ENCODE peak calls at places on chromosome 7, in seven cellular contexts. W is spleen; F is kidney; O is CD4-positive, alpha-beta T cell; Q is heart left ventricle; H is stomach; R is A549. Y is an unnamed sample. For H3K9me3, the result is how much of the 10 kb centered on the place peaks cover.

GRCh38 chr7:151608031-151608551 is 88.4 kb upstream of the RHEB start:
- DNase-seq in R (peak), Q (no peak), H (no peak), O (no peak), F (no peak), W (no peak), Y (no peak)

GRCh38 chr7:91694221-91694856 is 186.2 kb downstream of the MTERF1 start:
- DNase-seq in R (no peak), H (no peak), W (no peak), Q (no peak), O (no peak), F (no peak), Y (no peak)

GRCh38 chr7:22016547-22016946 is 70.8 kb upstream of the CDCA7L start:
- DNase-seq in W (no peak), Q (no peak), R (no peak), F (no peak), H (no peak), O (no peak), Y (no peak)

GRCh38 chr7:75876126-75876881 is 2.5 kb upstream of the RHBDD2 start:
- DNase-seq in R (no peak), O (no peak), F (peak), Q (no peak), W (no peak), H (no peak), Y (no peak)

GRCh38 chr7:66303454-66304160 is 98.5 kb downstream of the TPST1 start:
- DNase-seq in O (no peak), F (peak), W (no peak), H (no peak), R (no peak), Q (no peak), Y (no peak)

GRCh38 chr7:87797798-87798403 is 78.3 kb downstream of the SLC25A40 start:
- DNase-seq in O (no peak), F (no peak), Q (no peak), R (peak), W (no peak), H (no peak), Y (peak)

GRCh38 chr7:79854621-79855020 is 280.0 kb upstream of the GNAI1 start:
- DNase-seq in H (no peak), W (no peak), R (no peak), O (no peak), Q (no peak), F (no peak), Y (no peak)

GRCh38 chr7:81111358-81111757 is 192.5 kb upstream of the SEMA3C start:
- DNase-seq in H (no peak), Q (no peak), O (no peak), F (no peak), W (no peak), R (peak), Y (no peak)

GRCh38 chr7:138750473-138750872 is 47.3 kb upstream of the TMEM213 start:
- DNase-seq in Q (no peak), F (peak), R (no peak), H (no peak), O (no peak), W (no peak), Y (no peak)

GRCh38 chr7:32515890-32516550 is 20.7 kb downstream of the AVL9 start:
- DNase-seq in R (no peak), Q (no peak), W (no peak), O (no peak), H (no peak), F (no peak), Y (no peak)

GRCh38 chr7:119943932-119944600 is 328.9 kb upstream of the KCND2 start:
- DNase-seq in R (no peak), O (no peak), Q (no peak), F (no peak), W (no peak), H (no peak), Y (no peak)

GRCh38 chr7:13231216-13231615 is 543.8 kb downstream of the ARL4A start:
- DNase-seq in H (no peak), O (no peak), W (no peak), R (no peak), Q (no peak), F (no peak), Y (no peak)

GRCh38 chr7:14045651-14046050 is 56.2 kb upstream of the ETV1 start:
- DNase-seq in H (no peak), Q (no peak), O (no peak), R (no peak), F (no peak), W (no peak), Y (no peak)

GRCh38 chr7:101243786-101244384 is 996 bp downstream of the FIS1 start:
- DNase-seq in H (no peak), O (no peak), Q (no peak), F (no peak), W (no peak), R (no peak), Y (no peak)

GRCh38 chr7:24702674-24703235 is 54.5 kb downstream of the GSDME start:
- DNase-seq in H (no peak), F (no peak), O (no peak), W (peak), Q (no peak), R (no peak), Y (no peak)

GRCh38 chr7:128738570-128739047 is 550 bp upstream of the CALU start:
- DNase-seq in R (no peak), F (no peak), W (no peak), O (no peak), Q (no peak), H (no peak), Y (no peak)

GRCh38 chr7:100568936-100569844 is 4.5 kb downstream of the SAP25 start:
- DNase-seq in H (peak), Q (no peak), R (peak), W (peak), O (peak), F (no peak), Y (peak)

GRCh38 chr7:147485660-147486210 is 1104.8 kb upstream of the C7orf33 start:
- DNase-seq in Q (no peak), F (no peak), H (no peak), W (no peak), O (no peak), R (no peak), Y (no peak)

GRCh38 chr7:116227678-116228239 is 17.4 kb downstream of the TES start:
- DNase-seq in H (no peak), R (no peak), F (no peak), O (no peak), W (no peak), Q (no peak), Y (no peak)

GRCh38 chr7:142451346-142451745 is 193.5 kb upstream of the PRSS58 start:
- DNase-seq in O (no peak), W (no peak), H (no peak), R (no peak), Q (no peak), F (no peak), Y (no peak)

GRCh38 chr7:97819161-97819560 is 53.0 kb downstream of the ASNS start:
- DNase-seq in O (no peak), F (no peak), H (no peak), W (no peak), Q (no peak), R (peak), Y (no peak)

GRCh38 chr7:101174322-101174854 is 5.7 kb downstream of the NAT16 start:
- DNase-seq in O (no peak), R (no peak), F (no peak), H (no peak), Q (no peak), W (no peak), Y (no peak)

GRCh38 chr7:101378808-101379207 is 16.1 kb downstream of the COL26A1 start:
- DNase-seq in R (no peak), Q (peak), O (no peak), W (no peak), F (no peak), H (no peak), Y (peak)

GRCh38 chr7:94529516-94529915 is 19.9 kb downstream of the CASD1 start:
- DNase-seq in F (no peak), W (no peak), H (no peak), R (no peak), O (no peak), Q (no peak), Y (no peak)

GRCh38 chr7:126079581-126079980 is 1150.0 kb upstream of the POT1 start:
- DNase-seq in R (no peak), W (no peak), O (no peak), Q (no peak), H (no peak), F (no peak), Y (no peak)

GRCh38 chr7:82740246-82740848 is 296.8 kb upstream of the CACNA2D1 start:
- DNase-seq in R (peak), F (no peak), H (peak), Q (no peak), W (no peak), O (no peak), Y (no peak)

GRCh38 chr7:98202367-98203195 is 8.7 kb upstream of the BHLHA15 start:
- DNase-seq in Q (no peak), O (peak), F (no peak), R (no peak), W (peak), H (no peak), Y (no peak)

GRCh38 chr7:94049615-94050014 is 45.5 kb upstream of the BET1 start:
- DNase-seq in Q (no peak), H (no peak), F (no peak), R (no peak), O (no peak), W (no peak), Y (no peak)

GRCh38 chr7:46490406-46490805 is 569.3 kb upstream of the IGFBP3 start:
- DNase-seq in Q (no peak), W (no peak), H (no peak), F (no peak), R (no peak), O (no peak), Y (no peak)

GRCh38 chr7:130804156-130804708 is 70.2 kb upstream of the KLF14 start:
- DNase-seq in O (no peak), W (no peak), H (no peak), Q (no peak), R (no peak), F (no peak), Y (no peak)

GRCh38 chr7:21443149-21443841 is 15.4 kb downstream of the SP4 start:
- DNase-seq in R (no peak), F (no peak), Q (no peak), W (no peak), O (no peak), H (no peak), Y (no peak)

DNA sequence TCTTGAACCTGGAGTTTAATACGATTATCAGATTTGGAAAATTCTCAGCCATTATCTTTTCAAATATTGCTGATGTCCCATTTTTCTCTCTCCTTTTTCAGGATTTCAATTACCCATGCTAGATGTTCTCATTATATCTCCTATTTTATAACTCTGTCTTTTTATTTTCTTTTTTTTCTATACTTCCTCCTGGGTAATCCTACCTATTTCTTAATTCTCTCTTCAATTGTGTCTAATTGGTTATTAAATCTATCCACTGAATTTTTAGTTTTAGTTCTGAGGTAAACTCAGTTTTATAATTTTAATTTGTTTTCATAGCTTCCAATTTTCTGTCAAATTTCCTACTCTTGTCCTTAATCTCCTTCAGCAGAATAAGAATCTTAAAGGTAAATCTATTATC is 15.6 kb downstream of the STEAP1 start:
- DNase-seq in W (no peak), F (no peak), O (no peak), H (no peak), Q (no peak), R (no peak), Y (no peak)
- H3K9me3 ChIP-seq in W (under half), F (under half), O (under half), H (under half), Q (under half), R (under half), Y (under half)

GRCh38 chr7:25795824-25796235 is 356.2 kb upstream of the NFE2L3 start:
- DNase-seq in R (no peak), H (no peak), F (no peak), Q (no peak), W (no peak), O (no peak), Y (no peak)
- H3K27ac ChIP-seq in R (no peak), H (no peak), F (no peak), Q (no peak), W (no peak), O (no peak), Y (no peak)

GRCh38 chr7:36939816-36940215 is 215.5 kb upstream of the AOAH start:
- DNase-seq in F (no peak), O (no peak), H (no peak), R (no peak), Q (no peak), W (no peak), Y (no peak)
- H3K9me3 ChIP-seq in F (under half), O (half or more), H (half or more), R (under half), Q (under half), W (half or more), Y (under half)

DNA sequence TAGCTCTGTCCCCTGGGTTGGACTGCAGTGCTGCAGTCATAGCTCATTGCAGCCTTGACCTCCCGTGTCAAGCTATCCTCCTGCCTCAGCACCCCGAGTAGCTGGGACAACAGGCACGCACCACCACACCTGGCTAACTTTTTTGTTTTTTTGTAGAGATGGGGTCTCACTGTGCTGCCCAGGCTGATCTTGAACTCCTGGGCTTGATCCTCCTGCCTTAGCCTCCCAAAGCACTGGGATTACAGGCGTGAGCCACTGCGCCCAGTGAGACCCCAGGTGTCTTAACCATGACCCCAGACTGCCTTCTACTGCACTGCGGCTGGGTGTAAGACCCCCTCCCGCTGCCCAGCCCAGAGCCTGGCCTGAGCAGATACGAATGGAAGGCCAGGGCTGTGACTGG is 36.3 kb downstream of the GTF2IRD1 start:
- DNase-seq in W (no peak), Q (no peak), H (no peak), R (no peak), F (no peak), O (no peak), Y (no peak)
- H3K27ac ChIP-seq in W (no peak), Q (no peak), H (no peak), R (no peak), F (no peak), O (no peak), Y (no peak)

GRCh38 chr7:57427146-57427545 is 22.8 kb upstream of the ZNF716 start:
- DNase-seq in F (no peak), R (no peak), W (no peak), Q (no peak), O (no peak), H (no peak), Y (no peak)

GRCh38 chr7:57427594-57427993 is 22.4 kb upstream of the ZNF716 start:
- DNase-seq in O (no peak), R (no peak), Q (no peak), H (no peak), W (no peak), F (no peak), Y (no peak)

GRCh38 chr7:57425969-57426628 is 23.9 kb upstream of the ZNF716 start:
- DNase-seq in H (no peak), F (no peak), O (no peak), W (no peak), Q (no peak), R (no peak), Y (no peak)

GRCh38 chr7:57425239-57425944 is 24.6 kb upstream of the ZNF716 start:
- DNase-seq in O (no peak), R (no peak), Q (no peak), H (no peak), F (no peak), W (no peak), Y (no peak)

DNA sequence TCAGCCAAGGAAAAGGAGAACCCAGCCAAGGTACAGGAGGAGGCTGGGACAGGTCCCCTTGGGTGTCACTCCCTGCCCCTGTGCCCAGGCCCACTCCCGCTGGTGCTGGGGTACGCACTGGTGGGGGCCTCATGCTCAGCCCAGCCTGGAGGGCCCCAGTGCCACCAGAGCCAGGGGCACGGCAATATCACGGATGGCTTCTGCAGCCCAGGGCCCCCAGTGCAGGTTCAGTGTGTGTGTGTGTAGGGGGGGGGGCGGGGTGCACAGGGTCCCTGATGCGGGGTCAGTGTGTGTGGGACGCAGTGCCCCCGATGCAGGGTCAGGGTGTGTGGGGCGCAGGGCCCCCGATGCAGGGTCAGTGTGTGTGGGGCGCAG is 23.4 kb upstream of the ZNF716 start:
- DNase-seq in Q (no peak), F (no peak), R (no peak), O (no peak), H (no peak), W (no peak), Y (no peak)
- H3K9me3 ChIP-seq in Q (under half), F (under half), R (under half), O (under half), H (half or more), W (half or more), Y (under half)

GRCh38 chr7:108289852-108290251 is 159.7 kb upstream of the LAMB4 start:
- DNase-seq in H (no peak), W (no peak), O (no peak), R (no peak), Q (no peak), F (no peak), Y (no peak)
- H3K27ac ChIP-seq in H (no peak), W (no peak), O (no peak), R (peak), Q (no peak), F (no peak), Y (no peak)

GRCh38 chr7:158516524-158516923 is 71.1 kb downstream of the PTPRN2 start:
- DNase-seq in O (no peak), W (no peak), H (no peak), R (no peak), Q (no peak), F (no peak), Y (no peak)
- H3K9me3 ChIP-seq in O (under half), W (under half), H (under half), R (under half), Q (under half), F (under half), Y (under half)

GRCh38 chr7:77402818-77403217 is 13.3 kb downstream of the GSAP start:
- DNase-seq in R (no peak), F (no peak), O (no peak), H (no peak), Q (no peak), W (no peak), Y (no peak)

GRCh38 chr7:77407906-77408305 is 8.2 kb downstream of the GSAP start:
- DNase-seq in O (no peak), R (no peak), F (no peak), Q (no peak), H (no peak), W (no peak), Y (no peak)

GRCh38 chr7:77406421-77406820 is 9.7 kb downstream of the GSAP start:
- DNase-seq in H (no peak), O (no peak), R (no peak), W (no peak), F (no peak), Q (no peak), Y (no peak)

GRCh38 chr7:77404635-77405034 is 11.5 kb downstream of the GSAP start:
- DNase-seq in F (no peak), Q (no peak), O (no peak), H (no peak), W (no peak), R (no peak), Y (no peak)

DNA sequence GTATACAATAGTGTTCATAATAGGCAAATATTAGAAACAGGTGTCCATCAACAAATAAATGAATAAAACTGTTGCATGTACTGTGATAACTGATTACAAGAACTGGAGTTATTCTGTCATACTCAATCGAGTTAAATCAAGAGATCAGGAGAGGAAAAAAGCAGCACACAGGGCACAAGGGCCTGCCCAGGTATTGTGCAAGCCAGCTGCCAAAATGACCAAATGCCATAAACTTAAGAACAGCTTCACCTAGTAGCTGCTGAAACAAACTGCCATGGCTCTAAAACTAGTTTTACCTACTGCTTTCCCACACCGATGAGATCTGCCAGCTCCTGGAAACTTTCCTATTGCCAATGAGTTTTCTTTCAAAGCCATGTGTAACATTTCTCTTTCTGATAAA is 12.2 kb downstream of the GSAP start:
- DNase-seq in O (no peak), Q (no peak), W (no peak), F (no peak), R (no peak), H (no peak), Y (no peak)
- H3K27ac ChIP-seq in O (no peak), Q (no peak), W (no peak), F (no peak), R (peak), H (no peak), Y (no peak)